ENCODE peak calls at places on chromosomes 16 and 17, in nine cellular contexts. O is lower leg skin; M is A549; J is NCI-H1092; Q is GM23338; V is Kasumi-1; W is sciatic nerve; S is WERI-Rb-1; L is stimulated activated CD4-positive, alpha-beta T cell treated with anti-CD3 and anti-CD28 coated beads, Interleukin-2, amount 100 ng/mL, for 48 hours. Y is an unnamed sample.
A peak's percentile ranks its signal among the peaks of the same experiment; 100 is the strongest.

GRCh38 chr17:37219876-37220608 is 155.7 kb upstream of the C17orf78 start:
- DNase-seq in O (no peak), M (no peak), J (no peak), Q (peak; percentile 63), V (no peak), W (no peak), S (no peak), L (no peak), Y (no peak)

GRCh38 chr17:11279776-11280344 is 38.8 kb downstream of the SHISA6 start:
- DNase-seq in O (no peak), M (no peak), J (no peak), Q (no peak), V (no peak), W (no peak), S (no peak), L (no peak), Y (no peak)

GRCh38 chr16:84930298-84931106 is 80.8 kb downstream of the ZDHHC7 start:
- DNase-seq in O (no peak), M (no peak), J (no peak), Q (no peak), V (no peak), W (no peak), S (no peak), L (peak; percentile 14), Y (no peak)

GRCh38 chr17:60077226-60077625 is 1.5 kb downstream of the HEATR6 start:
- DNase-seq in O (no peak), M (no peak), J (no peak), Q (no peak), V (peak; percentile 14), W (no peak), S (no peak), L (no peak), Y (no peak)

GRCh38 chr17:50181155-50181554 is 15.3 kb downstream of the SGCA start:
- DNase-seq in O (no peak), M (no peak), J (no peak), Q (no peak), V (no peak), W (no peak), S (no peak), L (no peak), Y (no peak)

GRCh38 chr17:61669522-61669921 is 78.5 kb upstream of the NACA2 start:
- DNase-seq in O (no peak), M (no peak), J (peak; percentile 22), Q (no peak), V (no peak), W (no peak), S (no peak), L (no peak), Y (no peak)

GRCh38 chr17:77735341-77736206 is 222.9 kb upstream of the TNRC6C start:
- DNase-seq in O (no peak), M (no peak), J (peak; percentile 93), Q (no peak), V (no peak), W (peak; percentile 70), S (peak; percentile 89), L (no peak), Y (peak; percentile 95)

GRCh38 chr17:64326420-64327054 is 63.5 kb upstream of the TEX2 start:
- DNase-seq in O (peak; percentile 95), M (peak; percentile 38), J (no peak), Q (no peak), V (peak; percentile 66), W (peak; percentile 68), S (no peak), L (no peak), Y (no peak)

GRCh38 chr17:40301315-40301714 is 7.7 kb upstream of the RARA start:
- DNase-seq in O (peak; percentile 54), M (peak; percentile 46), J (no peak), Q (peak; percentile 64), V (peak; percentile 40), W (peak; percentile 41), S (peak; percentile 72), L (no peak), Y (no peak)

GRCh38 chr16:78505544-78506371 is 406.3 kb downstream of the WWOX start:
- DNase-seq in O (peak; percentile 88), M (no peak), J (peak; percentile 62), Q (peak; percentile 26), V (no peak), W (peak; percentile 92), S (no peak), L (no peak), Y (peak; percentile 40)

GRCh38 chr16:86355538-86355937 is 154.8 kb upstream of the FOXF1 start:
- DNase-seq in O (no peak), M (no peak), J (no peak), Q (no peak), V (no peak), W (no peak), S (no peak), L (no peak), Y (no peak)

GRCh38 chr17:76054112-76054476 is 18.2 kb downstream of the SRP68 start:
- DNase-seq in O (no peak), M (no peak), J (no peak), Q (no peak), V (no peak), W (no peak), S (no peak), L (no peak), Y (no peak)

GRCh38 chr17:49509588-49509917 is 14.5 kb downstream of the NGFR start:
- DNase-seq in O (no peak), M (no peak), J (no peak), Q (no peak), V (no peak), W (no peak), S (no peak), L (no peak), Y (no peak)

GRCh38 chr17:15954222-15954621 is 9.3 kb downstream of the ADORA2B start:
- DNase-seq in O (no peak), M (peak; percentile 45), J (no peak), Q (no peak), V (peak; percentile 9), W (no peak), S (no peak), L (no peak), Y (no peak)

Y was measured in SHP77 treated with DMSO at 0.1 percent for 48 hours.